ENCODE peak calls at places on chromosome 6, in ten cellular contexts. One of them, this sample, is unnamed.

GRCh38 chr6:158631678-158632537 is 12.6 kb downstream of the DYNLT1 start:
- DNase-seq in CD8-positive, alpha-beta T cell: no peak
- DNase-seq in DMS 273 treated with DMSO at 0.1 percent for 48 hours: no peak
- DNase-seq in LNCaP clone FGC: no peak
- DNase-seq in germinal center: no peak
- DNase-seq in NCI-H1417: no peak
- DNase-seq in left cardiac atrium: peak; percentile 88
- DNase-seq in stimulated activated CD8-positive, alpha-beta memory T cell treated with anti-CD3 and anti-CD28 coated beads, Interleukin-4, amount 100 ng/mL, for 4 hours: no peak
- DNase-seq in activated CD4-positive, alpha-beta T cell treated with anti-CD3 and anti-CD28 coated beads, Interleukin-2, amount 10 ng/mL, durations not matched to agents 7 days and 5 days: no peak
- DNase-seq in stimulated activated CD4-positive, alpha-beta T cell treated with anti-CD3 and anti-CD28 coated beads, Interleukin-2, amount 100 ng/mL, for 24 hours: no peak
- DNase-seq in this sample: peak; percentile 81

GRCh38 chr6:131946992-131947955 is 3.9 kb downstream of the CCN2 start:
- DNase-seq in stimulated activated CD8-positive, alpha-beta memory T cell treated with anti-CD3 and anti-CD28 coated beads, Interleukin-4, amount 100 ng/mL, for 4 hours: no peak
- DNase-seq in NCI-H1417: no peak
- DNase-seq in activated CD4-positive, alpha-beta T cell treated with anti-CD3 and anti-CD28 coated beads, Interleukin-2, amount 10 ng/mL, durations not matched to agents 7 days and 5 days: no peak
- DNase-seq in LNCaP clone FGC: no peak
- DNase-seq in CD8-positive, alpha-beta T cell: no peak
- DNase-seq in stimulated activated CD4-positive, alpha-beta T cell treated with anti-CD3 and anti-CD28 coated beads, Interleukin-2, amount 100 ng/mL, for 24 hours: no peak
- DNase-seq in left cardiac atrium: no peak
- DNase-seq in DMS 273 treated with DMSO at 0.1 percent for 48 hours: no peak
- DNase-seq in germinal center: no peak
- DNase-seq in this sample: peak; percentile 35

GRCh38 chr6:70281923-70282902 is 20.7 kb downstream of the COL9A1 start:
- DNase-seq in activated CD4-positive, alpha-beta T cell treated with anti-CD3 and anti-CD28 coated beads, Interleukin-2, amount 10 ng/mL, durations not matched to agents 7 days and 5 days: no peak
- DNase-seq in stimulated activated CD8-positive, alpha-beta memory T cell treated with anti-CD3 and anti-CD28 coated beads, Interleukin-4, amount 100 ng/mL, for 4 hours: no peak
- DNase-seq in stimulated activated CD4-positive, alpha-beta T cell treated with anti-CD3 and anti-CD28 coated beads, Interleukin-2, amount 100 ng/mL, for 24 hours: no peak
- DNase-seq in left cardiac atrium: peak; percentile 38
- DNase-seq in CD8-positive, alpha-beta T cell: no peak
- DNase-seq in DMS 273 treated with DMSO at 0.1 percent for 48 hours: no peak
- DNase-seq in NCI-H1417: no peak
- DNase-seq in germinal center: no peak
- DNase-seq in LNCaP clone FGC: no peak
- DNase-seq in this sample: no peak

GRCh38 chr6:150142657-150143501 is at the start of gene PPP1R14C:
- DNase-seq in germinal center: peak; percentile 72
- DNase-seq in activated CD4-positive, alpha-beta T cell treated with anti-CD3 and anti-CD28 coated beads, Interleukin-2, amount 10 ng/mL, durations not matched to agents 7 days and 5 days: peak; percentile 12
- DNase-seq in stimulated activated CD4-positive, alpha-beta T cell treated with anti-CD3 and anti-CD28 coated beads, Interleukin-2, amount 100 ng/mL, for 24 hours: peak; percentile 52
- DNase-seq in stimulated activated CD8-positive, alpha-beta memory T cell treated with anti-CD3 and anti-CD28 coated beads, Interleukin-4, amount 100 ng/mL, for 4 hours: no peak
- DNase-seq in DMS 273 treated with DMSO at 0.1 percent for 48 hours: peak; percentile 8
- DNase-seq in NCI-H1417: peak; percentile 90
- DNase-seq in left cardiac atrium: peak; percentile 47
- DNase-seq in LNCaP clone FGC: no peak
- DNase-seq in CD8-positive, alpha-beta T cell: no peak
- DNase-seq in this sample: no peak

GRCh38 chr6:110017946-110018345 is 39.8 kb downstream of the GPR6 start:
- DNase-seq in DMS 273 treated with DMSO at 0.1 percent for 48 hours: no peak
- DNase-seq in CD8-positive, alpha-beta T cell: no peak
- DNase-seq in LNCaP clone FGC: no peak
- DNase-seq in activated CD4-positive, alpha-beta T cell treated with anti-CD3 and anti-CD28 coated beads, Interleukin-2, amount 10 ng/mL, durations not matched to agents 7 days and 5 days: no peak
- DNase-seq in stimulated activated CD8-positive, alpha-beta memory T cell treated with anti-CD3 and anti-CD28 coated beads, Interleukin-4, amount 100 ng/mL, for 4 hours: no peak
- DNase-seq in stimulated activated CD4-positive, alpha-beta T cell treated with anti-CD3 and anti-CD28 coated beads, Interleukin-2, amount 100 ng/mL, for 24 hours: no peak
- DNase-seq in NCI-H1417: no peak
- DNase-seq in germinal center: no peak
- DNase-seq in left cardiac atrium: no peak
- DNase-seq in this sample: no peak

GRCh38 chr6:71489736-71490135 is 201.1 kb downstream of the OGFRL1 start:
- DNase-seq in DMS 273 treated with DMSO at 0.1 percent for 48 hours: no peak
- DNase-seq in stimulated activated CD8-positive, alpha-beta memory T cell treated with anti-CD3 and anti-CD28 coated beads, Interleukin-4, amount 100 ng/mL, for 4 hours: no peak
- DNase-seq in germinal center: no peak
- DNase-seq in CD8-positive, alpha-beta T cell: no peak
- DNase-seq in left cardiac atrium: no peak
- DNase-seq in activated CD4-positive, alpha-beta T cell treated with anti-CD3 and anti-CD28 coated beads, Interleukin-2, amount 10 ng/mL, durations not matched to agents 7 days and 5 days: no peak
- DNase-seq in stimulated activated CD4-positive, alpha-beta T cell treated with anti-CD3 and anti-CD28 coated beads, Interleukin-2, amount 100 ng/mL, for 24 hours: no peak
- DNase-seq in NCI-H1417: no peak
- DNase-seq in LNCaP clone FGC: no peak
- DNase-seq in this sample: peak; percentile 98

GRCh38 chr6:166554316-166554715 is 32.2 kb downstream of the RAMACL start:
- DNase-seq in LNCaP clone FGC: no peak
- DNase-seq in activated CD4-positive, alpha-beta T cell treated with anti-CD3 and anti-CD28 coated beads, Interleukin-2, amount 10 ng/mL, durations not matched to agents 7 days and 5 days: no peak
- DNase-seq in stimulated activated CD4-positive, alpha-beta T cell treated with anti-CD3 and anti-CD28 coated beads, Interleukin-2, amount 100 ng/mL, for 24 hours: no peak
- DNase-seq in DMS 273 treated with DMSO at 0.1 percent for 48 hours: no peak
- DNase-seq in left cardiac atrium: no peak
- DNase-seq in stimulated activated CD8-positive, alpha-beta memory T cell treated with anti-CD3 and anti-CD28 coated beads, Interleukin-4, amount 100 ng/mL, for 4 hours: no peak
- DNase-seq in germinal center: no peak
- DNase-seq in CD8-positive, alpha-beta T cell: no peak
- DNase-seq in NCI-H1417: no peak
- DNase-seq in this sample: no peak

GRCh38 chr6:97867177-97867576 is 584.2 kb upstream of the MMS22L start:
- DNase-seq in stimulated activated CD8-positive, alpha-beta memory T cell treated with anti-CD3 and anti-CD28 coated beads, Interleukin-4, amount 100 ng/mL, for 4 hours: no peak
- DNase-seq in left cardiac atrium: no peak
- DNase-seq in stimulated activated CD4-positive, alpha-beta T cell treated with anti-CD3 and anti-CD28 coated beads, Interleukin-2, amount 100 ng/mL, for 24 hours: no peak
- DNase-seq in LNCaP clone FGC: no peak
- DNase-seq in NCI-H1417: no peak
- DNase-seq in germinal center: no peak
- DNase-seq in CD8-positive, alpha-beta T cell: no peak
- DNase-seq in activated CD4-positive, alpha-beta T cell treated with anti-CD3 and anti-CD28 coated beads, Interleukin-2, amount 10 ng/mL, durations not matched to agents 7 days and 5 days: no peak
- DNase-seq in DMS 273 treated with DMSO at 0.1 percent for 48 hours: no peak
- DNase-seq in this sample: no peak

GRCh38 chr6:2507016-2507415 is 243.7 kb downstream of the MYLK4 start:
- DNase-seq in CD8-positive, alpha-beta T cell: no peak
- DNase-seq in stimulated activated CD8-positive, alpha-beta memory T cell treated with anti-CD3 and anti-CD28 coated beads, Interleukin-4, amount 100 ng/mL, for 4 hours: no peak
- DNase-seq in NCI-H1417: no peak
- DNase-seq in DMS 273 treated with DMSO at 0.1 percent for 48 hours: no peak
- DNase-seq in activated CD4-positive, alpha-beta T cell treated with anti-CD3 and anti-CD28 coated beads, Interleukin-2, amount 10 ng/mL, durations not matched to agents 7 days and 5 days: no peak
- DNase-seq in germinal center: no peak
- DNase-seq in LNCaP clone FGC: no peak
- DNase-seq in stimulated activated CD4-positive, alpha-beta T cell treated with anti-CD3 and anti-CD28 coated beads, Interleukin-2, amount 100 ng/mL, for 24 hours: no peak
- DNase-seq in left cardiac atrium: no peak
- DNase-seq in this sample: no peak

GRCh38 chr6:71486466-71486865 is 197.9 kb downstream of the OGFRL1 start:
- DNase-seq in germinal center: no peak
- DNase-seq in CD8-positive, alpha-beta T cell: no peak
- DNase-seq in LNCaP clone FGC: no peak
- DNase-seq in activated CD4-positive, alpha-beta T cell treated with anti-CD3 and anti-CD28 coated beads, Interleukin-2, amount 10 ng/mL, durations not matched to agents 7 days and 5 days: no peak
- DNase-seq in DMS 273 treated with DMSO at 0.1 percent for 48 hours: no peak
- DNase-seq in left cardiac atrium: no peak
- DNase-seq in stimulated activated CD8-positive, alpha-beta memory T cell treated with anti-CD3 and anti-CD28 coated beads, Interleukin-4, amount 100 ng/mL, for 4 hours: no peak
- DNase-seq in stimulated activated CD4-positive, alpha-beta T cell treated with anti-CD3 and anti-CD28 coated beads, Interleukin-2, amount 100 ng/mL, for 24 hours: no peak
- DNase-seq in NCI-H1417: no peak
- DNase-seq in this sample: no peak

GRCh38 chr6:36101691-36102090 is 28.6 kb upstream of the MAPK13 start:
- DNase-seq in left cardiac atrium: no peak
- DNase-seq in stimulated activated CD8-positive, alpha-beta memory T cell treated with anti-CD3 and anti-CD28 coated beads, Interleukin-4, amount 100 ng/mL, for 4 hours: no peak
- DNase-seq in DMS 273 treated with DMSO at 0.1 percent for 48 hours: no peak
- DNase-seq in stimulated activated CD4-positive, alpha-beta T cell treated with anti-CD3 and anti-CD28 coated beads, Interleukin-2, amount 100 ng/mL, for 24 hours: no peak
- DNase-seq in LNCaP clone FGC: no peak
- DNase-seq in NCI-H1417: no peak
- DNase-seq in CD8-positive, alpha-beta T cell: no peak
- DNase-seq in germinal center: no peak
- DNase-seq in activated CD4-positive, alpha-beta T cell treated with anti-CD3 and anti-CD28 coated beads, Interleukin-2, amount 10 ng/mL, durations not matched to agents 7 days and 5 days: no peak
- DNase-seq in this sample: no peak

GRCh38 chr6:47483853-47484546 is 6.4 kb downstream of the CD2AP start:
- DNase-seq in germinal center: no peak
- DNase-seq in stimulated activated CD8-positive, alpha-beta memory T cell treated with anti-CD3 and anti-CD28 coated beads, Interleukin-4, amount 100 ng/mL, for 4 hours: no peak
- DNase-seq in activated CD4-positive, alpha-beta T cell treated with anti-CD3 and anti-CD28 coated beads, Interleukin-2, amount 10 ng/mL, durations not matched to agents 7 days and 5 days: no peak
- DNase-seq in CD8-positive, alpha-beta T cell: no peak
- DNase-seq in stimulated activated CD4-positive, alpha-beta T cell treated with anti-CD3 and anti-CD28 coated beads, Interleukin-2, amount 100 ng/mL, for 24 hours: no peak
- DNase-seq in left cardiac atrium: no peak
- DNase-seq in NCI-H1417: no peak
- DNase-seq in DMS 273 treated with DMSO at 0.1 percent for 48 hours: no peak
- DNase-seq in LNCaP clone FGC: peak; percentile 88
- DNase-seq in this sample: peak; percentile 20

GRCh38 chr6:78436335-78436734 is 431.0 kb upstream of the IRAK1BP1 start:
- DNase-seq in stimulated activated CD8-positive, alpha-beta memory T cell treated with anti-CD3 and anti-CD28 coated beads, Interleukin-4, amount 100 ng/mL, for 4 hours: no peak
- DNase-seq in left cardiac atrium: no peak
- DNase-seq in NCI-H1417: no peak
- DNase-seq in stimulated activated CD4-positive, alpha-beta T cell treated with anti-CD3 and anti-CD28 coated beads, Interleukin-2, amount 100 ng/mL, for 24 hours: no peak
- DNase-seq in CD8-positive, alpha-beta T cell: no peak
- DNase-seq in DMS 273 treated with DMSO at 0.1 percent for 48 hours: no peak
- DNase-seq in activated CD4-positive, alpha-beta T cell treated with anti-CD3 and anti-CD28 coated beads, Interleukin-2, amount 10 ng/mL, durations not matched to agents 7 days and 5 days: no peak
- DNase-seq in germinal center: no peak
- DNase-seq in LNCaP clone FGC: no peak
- DNase-seq in this sample: peak; percentile 1

GRCh38 chr6:84492246-84493135 is 265.0 kb upstream of the CEP162 start:
- DNase-seq in germinal center: no peak
- DNase-seq in stimulated activated CD4-positive, alpha-beta T cell treated with anti-CD3 and anti-CD28 coated beads, Interleukin-2, amount 100 ng/mL, for 24 hours: no peak
- DNase-seq in stimulated activated CD8-positive, alpha-beta memory T cell treated with anti-CD3 and anti-CD28 coated beads, Interleukin-4, amount 100 ng/mL, for 4 hours: no peak
- DNase-seq in CD8-positive, alpha-beta T cell: no peak
- DNase-seq in left cardiac atrium: no peak
- DNase-seq in activated CD4-positive, alpha-beta T cell treated with anti-CD3 and anti-CD28 coated beads, Interleukin-2, amount 10 ng/mL, durations not matched to agents 7 days and 5 days: no peak
- DNase-seq in DMS 273 treated with DMSO at 0.1 percent for 48 hours: no peak
- DNase-seq in NCI-H1417: no peak
- DNase-seq in LNCaP clone FGC: no peak
- DNase-seq in this sample: no peak

GRCh38 chr6:10425973-10426780 is 11.3 kb upstream of the TFAP2A start:
- DNase-seq in CD8-positive, alpha-beta T cell: no peak
- DNase-seq in germinal center: peak; percentile 70
- DNase-seq in stimulated activated CD8-positive, alpha-beta memory T cell treated with anti-CD3 and anti-CD28 coated beads, Interleukin-4, amount 100 ng/mL, for 4 hours: no peak
- DNase-seq in activated CD4-positive, alpha-beta T cell treated with anti-CD3 and anti-CD28 coated beads, Interleukin-2, amount 10 ng/mL, durations not matched to agents 7 days and 5 days: no peak
- DNase-seq in stimulated activated CD4-positive, alpha-beta T cell treated with anti-CD3 and anti-CD28 coated beads, Interleukin-2, amount 100 ng/mL, for 24 hours: no peak
- DNase-seq in left cardiac atrium: no peak
- DNase-seq in NCI-H1417: peak; percentile 60
- DNase-seq in DMS 273 treated with DMSO at 0.1 percent for 48 hours: no peak
- DNase-seq in LNCaP clone FGC: no peak
- DNase-seq in this sample: no peak

GRCh38 chr6:46653439-46653942 is 716 bp downstream of the SLC25A27 start:
- DNase-seq in stimulated activated CD8-positive, alpha-beta memory T cell treated with anti-CD3 and anti-CD28 coated beads, Interleukin-4, amount 100 ng/mL, for 4 hours: no peak
- DNase-seq in CD8-positive, alpha-beta T cell: no peak
- DNase-seq in DMS 273 treated with DMSO at 0.1 percent for 48 hours: no peak
- DNase-seq in LNCaP clone FGC: no peak
- DNase-seq in germinal center: no peak
- DNase-seq in stimulated activated CD4-positive, alpha-beta T cell treated with anti-CD3 and anti-CD28 coated beads, Interleukin-2, amount 100 ng/mL, for 24 hours: no peak
- DNase-seq in left cardiac atrium: no peak
- DNase-seq in NCI-H1417: no peak
- DNase-seq in activated CD4-positive, alpha-beta T cell treated with anti-CD3 and anti-CD28 coated beads, Interleukin-2, amount 10 ng/mL, durations not matched to agents 7 days and 5 days: no peak
- DNase-seq in this sample: no peak

GRCh38 chr6:105786890-105787655 is 299.1 kb upstream of the PRDM1 start:
- DNase-seq in CD8-positive, alpha-beta T cell: no peak
- DNase-seq in germinal center: no peak
- DNase-seq in stimulated activated CD8-positive, alpha-beta memory T cell treated with anti-CD3 and anti-CD28 coated beads, Interleukin-4, amount 100 ng/mL, for 4 hours: no peak
- DNase-seq in LNCaP clone FGC: no peak
- DNase-seq in DMS 273 treated with DMSO at 0.1 percent for 48 hours: no peak
- DNase-seq in stimulated activated CD4-positive, alpha-beta T cell treated with anti-CD3 and anti-CD28 coated beads, Interleukin-2, amount 100 ng/mL, for 24 hours: peak; percentile 13
- DNase-seq in NCI-H1417: no peak
- DNase-seq in activated CD4-positive, alpha-beta T cell treated with anti-CD3 and anti-CD28 coated beads, Interleukin-2, amount 10 ng/mL, durations not matched to agents 7 days and 5 days: no peak
- DNase-seq in left cardiac atrium: no peak
- DNase-seq in this sample: no peak

GRCh38 chr6:454148-454991 is 62.8 kb downstream of the IRF4 start:
- DNase-seq in LNCaP clone FGC: no peak
- DNase-seq in stimulated activated CD8-positive, alpha-beta memory T cell treated with anti-CD3 and anti-CD28 coated beads, Interleukin-4, amount 100 ng/mL, for 4 hours: no peak
- DNase-seq in germinal center: no peak
- DNase-seq in NCI-H1417: no peak
- DNase-seq in CD8-positive, alpha-beta T cell: no peak
- DNase-seq in DMS 273 treated with DMSO at 0.1 percent for 48 hours: no peak
- DNase-seq in stimulated activated CD4-positive, alpha-beta T cell treated with anti-CD3 and anti-CD28 coated beads, Interleukin-2, amount 100 ng/mL, for 24 hours: no peak
- DNase-seq in left cardiac atrium: no peak
- DNase-seq in activated CD4-positive, alpha-beta T cell treated with anti-CD3 and anti-CD28 coated beads, Interleukin-2, amount 10 ng/mL, durations not matched to agents 7 days and 5 days: no peak
- DNase-seq in this sample: no peak

GRCh38 chr6:35498407-35499045 is 1.6 kb upstream of the TEAD3 start:
- DNase-seq in DMS 273 treated with DMSO at 0.1 percent for 48 hours: no peak
- DNase-seq in activated CD4-positive, alpha-beta T cell treated with anti-CD3 and anti-CD28 coated beads, Interleukin-2, amount 10 ng/mL, durations not matched to agents 7 days and 5 days: no peak
- DNase-seq in stimulated activated CD8-positive, alpha-beta memory T cell treated with anti-CD3 and anti-CD28 coated beads, Interleukin-4, amount 100 ng/mL, for 4 hours: no peak
- DNase-seq in germinal center: no peak
- DNase-seq in LNCaP clone FGC: no peak
- DNase-seq in left cardiac atrium: no peak
- DNase-seq in CD8-positive, alpha-beta T cell: no peak
- DNase-seq in NCI-H1417: no peak
- DNase-seq in stimulated activated CD4-positive, alpha-beta T cell treated with anti-CD3 and anti-CD28 coated beads, Interleukin-2, amount 100 ng/mL, for 24 hours: no peak
- DNase-seq in this sample: peak; percentile 27

GRCh38 chr6:53982361-53983050 is 128.7 kb upstream of the MLIP start:
- DNase-seq in germinal center: no peak
- DNase-seq in NCI-H1417: no peak
- DNase-seq in LNCaP clone FGC: no peak
- DNase-seq in activated CD4-positive, alpha-beta T cell treated with anti-CD3 and anti-CD28 coated beads, Interleukin-2, amount 10 ng/mL, durations not matched to agents 7 days and 5 days: no peak
- DNase-seq in left cardiac atrium: no peak
- DNase-seq in stimulated activated CD4-positive, alpha-beta T cell treated with anti-CD3 and anti-CD28 coated beads, Interleukin-2, amount 100 ng/mL, for 24 hours: no peak
- DNase-seq in stimulated activated CD8-positive, alpha-beta memory T cell treated with anti-CD3 and anti-CD28 coated beads, Interleukin-4, amount 100 ng/mL, for 4 hours: no peak
- DNase-seq in CD8-positive, alpha-beta T cell: no peak
- DNase-seq in DMS 273 treated with DMSO at 0.1 percent for 48 hours: no peak
- DNase-seq in this sample: no peak

GRCh38 chr6:145784683-145785082 is 29.9 kb downstream of the FBXO30 start:
- DNase-seq in left cardiac atrium: no peak
- DNase-seq in activated CD4-positive, alpha-beta T cell treated with anti-CD3 and anti-CD28 coated beads, Interleukin-2, amount 10 ng/mL, durations not matched to agents 7 days and 5 days: no peak
- DNase-seq in CD8-positive, alpha-beta T cell: no peak
- DNase-seq in NCI-H1417: no peak
- DNase-seq in germinal center: no peak
- DNase-seq in stimulated activated CD8-positive, alpha-beta memory T cell treated with anti-CD3 and anti-CD28 coated beads, Interleukin-4, amount 100 ng/mL, for 4 hours: no peak
- DNase-seq in DMS 273 treated with DMSO at 0.1 percent for 48 hours: no peak
- DNase-seq in LNCaP clone FGC: no peak
- DNase-seq in stimulated activated CD4-positive, alpha-beta T cell treated with anti-CD3 and anti-CD28 coated beads, Interleukin-2, amount 100 ng/mL, for 24 hours: no peak
- DNase-seq in this sample: no peak

GRCh38 chr6:1867197-1867596 is 257.5 kb downstream of the FOXC1 start:
- DNase-seq in LNCaP clone FGC: no peak
- DNase-seq in DMS 273 treated with DMSO at 0.1 percent for 48 hours: no peak
- DNase-seq in CD8-positive, alpha-beta T cell: no peak
- DNase-seq in NCI-H1417: no peak
- DNase-seq in left cardiac atrium: no peak
- DNase-seq in stimulated activated CD8-positive, alpha-beta memory T cell treated with anti-CD3 and anti-CD28 coated beads, Interleukin-4, amount 100 ng/mL, for 4 hours: no peak
- DNase-seq in activated CD4-positive, alpha-beta T cell treated with anti-CD3 and anti-CD28 coated beads, Interleukin-2, amount 10 ng/mL, durations not matched to agents 7 days and 5 days: no peak
- DNase-seq in stimulated activated CD4-positive, alpha-beta T cell treated with anti-CD3 and anti-CD28 coated beads, Interleukin-2, amount 100 ng/mL, for 24 hours: no peak
- DNase-seq in germinal center: no peak
- DNase-seq in this sample: no peak

GRCh38 chr6:122472022-122472340 is 374 bp upstream of the SERINC1 start:
- DNase-seq in stimulated activated CD4-positive, alpha-beta T cell treated with anti-CD3 and anti-CD28 coated beads, Interleukin-2, amount 100 ng/mL, for 24 hours: no peak
- DNase-seq in germinal center: no peak
- DNase-seq in stimulated activated CD8-positive, alpha-beta memory T cell treated with anti-CD3 and anti-CD28 coated beads, Interleukin-4, amount 100 ng/mL, for 4 hours: no peak
- DNase-seq in left cardiac atrium: no peak
- DNase-seq in activated CD4-positive, alpha-beta T cell treated with anti-CD3 and anti-CD28 coated beads, Interleukin-2, amount 10 ng/mL, durations not matched to agents 7 days and 5 days: no peak
- DNase-seq in LNCaP clone FGC: no peak
- DNase-seq in NCI-H1417: no peak
- DNase-seq in DMS 273 treated with DMSO at 0.1 percent for 48 hours: no peak
- DNase-seq in CD8-positive, alpha-beta T cell: no peak
- DNase-seq in this sample: no peak

GRCh38 chr6:47787620-47788497 is 6.0 kb downstream of the OPN5 start:
- DNase-seq in stimulated activated CD8-positive, alpha-beta memory T cell treated with anti-CD3 and anti-CD28 coated beads, Interleukin-4, amount 100 ng/mL, for 4 hours: peak; percentile 9
- DNase-seq in activated CD4-positive, alpha-beta T cell treated with anti-CD3 and anti-CD28 coated beads, Interleukin-2, amount 10 ng/mL, durations not matched to agents 7 days and 5 days: peak; percentile 64
- DNase-seq in LNCaP clone FGC: no peak
- DNase-seq in DMS 273 treated with DMSO at 0.1 percent for 48 hours: no peak
- DNase-seq in CD8-positive, alpha-beta T cell: peak; percentile 16
- DNase-seq in NCI-H1417: peak; percentile 61
- DNase-seq in germinal center: peak; percentile 57
- DNase-seq in stimulated activated CD4-positive, alpha-beta T cell treated with anti-CD3 and anti-CD28 coated beads, Interleukin-2, amount 100 ng/mL, for 24 hours: peak; percentile 58
- DNase-seq in left cardiac atrium: peak; percentile 48
- DNase-seq in this sample: peak; percentile 67

GRCh38 chr6:36718560-36718959 is 20.9 kb downstream of the RAB44 start:
- DNase-seq in stimulated activated CD4-positive, alpha-beta T cell treated with anti-CD3 and anti-CD28 coated beads, Interleukin-2, amount 100 ng/mL, for 24 hours: no peak
- DNase-seq in stimulated activated CD8-positive, alpha-beta memory T cell treated with anti-CD3 and anti-CD28 coated beads, Interleukin-4, amount 100 ng/mL, for 4 hours: no peak
- DNase-seq in left cardiac atrium: no peak
- DNase-seq in germinal center: no peak
- DNase-seq in NCI-H1417: no peak
- DNase-seq in activated CD4-positive, alpha-beta T cell treated with anti-CD3 and anti-CD28 coated beads, Interleukin-2, amount 10 ng/mL, durations not matched to agents 7 days and 5 days: no peak
- DNase-seq in DMS 273 treated with DMSO at 0.1 percent for 48 hours: no peak
- DNase-seq in CD8-positive, alpha-beta T cell: no peak
- DNase-seq in LNCaP clone FGC: no peak
- DNase-seq in this sample: no peak

GRCh38 chr6:32668226-32668747 is 1.8 kb upstream of the HLA-DQB1 start:
- DNase-seq in DMS 273 treated with DMSO at 0.1 percent for 48 hours: no peak
- DNase-seq in CD8-positive, alpha-beta T cell: no peak
- DNase-seq in activated CD4-positive, alpha-beta T cell treated with anti-CD3 and anti-CD28 coated beads, Interleukin-2, amount 10 ng/mL, durations not matched to agents 7 days and 5 days: peak; percentile 58
- DNase-seq in stimulated activated CD4-positive, alpha-beta T cell treated with anti-CD3 and anti-CD28 coated beads, Interleukin-2, amount 100 ng/mL, for 24 hours: peak; percentile 22
- DNase-seq in stimulated activated CD8-positive, alpha-beta memory T cell treated with anti-CD3 and anti-CD28 coated beads, Interleukin-4, amount 100 ng/mL, for 4 hours: no peak
- DNase-seq in LNCaP clone FGC: peak; percentile 54
- DNase-seq in germinal center: peak; percentile 83
- DNase-seq in left cardiac atrium: peak; percentile 28
- DNase-seq in NCI-H1417: no peak
- DNase-seq in this sample: peak; percentile 35

GRCh38 chr6:128131566-128131965 is 230.7 kb upstream of the THEMIS start:
- DNase-seq in stimulated activated CD4-positive, alpha-beta T cell treated with anti-CD3 and anti-CD28 coated beads, Interleukin-2, amount 100 ng/mL, for 24 hours: no peak
- DNase-seq in stimulated activated CD8-positive, alpha-beta memory T cell treated with anti-CD3 and anti-CD28 coated beads, Interleukin-4, amount 100 ng/mL, for 4 hours: no peak
- DNase-seq in activated CD4-positive, alpha-beta T cell treated with anti-CD3 and anti-CD28 coated beads, Interleukin-2, amount 10 ng/mL, durations not matched to agents 7 days and 5 days: no peak
- DNase-seq in left cardiac atrium: no peak
- DNase-seq in DMS 273 treated with DMSO at 0.1 percent for 48 hours: no peak
- DNase-seq in NCI-H1417: no peak
- DNase-seq in germinal center: no peak
- DNase-seq in LNCaP clone FGC: peak; percentile 2
- DNase-seq in CD8-positive, alpha-beta T cell: no peak
- DNase-seq in this sample: no peak

GRCh38 chr6:128570439-128571063 is 50.2 kb upstream of the PTPRK start:
- DNase-seq in DMS 273 treated with DMSO at 0.1 percent for 48 hours: no peak
- DNase-seq in stimulated activated CD8-positive, alpha-beta memory T cell treated with anti-CD3 and anti-CD28 coated beads, Interleukin-4, amount 100 ng/mL, for 4 hours: no peak
- DNase-seq in NCI-H1417: no peak
- DNase-seq in activated CD4-positive, alpha-beta T cell treated with anti-CD3 and anti-CD28 coated beads, Interleukin-2, amount 10 ng/mL, durations not matched to agents 7 days and 5 days: no peak
- DNase-seq in CD8-positive, alpha-beta T cell: no peak
- DNase-seq in left cardiac atrium: no peak
- DNase-seq in germinal center: no peak
- DNase-seq in stimulated activated CD4-positive, alpha-beta T cell treated with anti-CD3 and anti-CD28 coated beads, Interleukin-2, amount 100 ng/mL, for 24 hours: no peak
- DNase-seq in LNCaP clone FGC: peak; percentile 35
- DNase-seq in this sample: peak; percentile 6